ENCODE peak calls at places on chromosomes 2 and 18, in eight cellular contexts. K, Q, Y, N, M, R, Z and C are unnamed samples.

GRCh38 chr2:222707689-222708273 is 36.3 kb downstream of the MOGAT1 start:
- DNase-seq in K (no peak), Q (peak; percentile 68), Y (no peak), N (no peak), M (no peak), R (no peak), Z (peak; percentile 37), C (no peak)

GRCh38 chr2:103138123-103138886 is 376.5 kb downstream of the TMEM182 start:
- DNase-seq in K (no peak), Q (no peak), Y (no peak), N (no peak), M (no peak), R (no peak), Z (no peak), C (no peak)

GRCh38 chr18:79816092-79816491 is 18.4 kb downstream of the KCNG2 start:
- DNase-seq in K (no peak), Q (no peak), Y (no peak), N (no peak), M (no peak), R (no peak), Z (no peak), C (no peak)

GRCh38 chr2:241071677-241072111 is 30.4 kb downstream of the MTERF4 start:
- DNase-seq in K (no peak), Q (no peak), Y (no peak), N (no peak), M (no peak), R (no peak), Z (no peak), C (no peak)

GRCh38 chr18:25295624-25296138 is 56.3 kb downstream of the ZNF521 start:
- DNase-seq in K (no peak), Q (no peak), Y (no peak), N (no peak), M (no peak), R (no peak), Z (no peak), C (no peak)

GRCh38 chr2:68974251-68974650 is at the start of gene GKN1:
- DNase-seq in K (no peak), Q (peak; percentile 26), Y (no peak), N (no peak), M (no peak), R (no peak), Z (no peak), C (no peak)

GRCh38 chr2:105873281-105873680 is 128.6 kb downstream of the NCK2 start:
- DNase-seq in K (no peak), Q (no peak), Y (no peak), N (no peak), M (no peak), R (no peak), Z (no peak), C (no peak)

GRCh38 chr2:70941701-70942100 is 6.0 kb downstream of the ATP6V1B1 start:
- DNase-seq in K (no peak), Q (no peak), Y (no peak), N (no peak), M (no peak), R (no peak), Z (no peak), C (no peak)

GRCh38 chr2:147026664-147027278 is 818.1 kb upstream of the ACVR2A start:
- DNase-seq in K (no peak), Q (peak; percentile 58), Y (no peak), N (no peak), M (no peak), R (no peak), Z (no peak), C (peak; percentile 25)

GRCh38 chr2:62177392-62178026 is 18.4 kb upstream of the B3GNT2 start:
- DNase-seq in K (no peak), Q (no peak), Y (no peak), N (no peak), M (no peak), R (no peak), Z (no peak), C (no peak)